ENCODE peak calls at places on chromosomes 4 and X, in ten cellular contexts. H is endodermal cell; L is aorta; A is osteocyte; O is HCEC 1CT; F is M059J; K is stimulated activated CD8-positive, alpha-beta memory T cell treated with anti-CD3 and anti-CD28 coated beads, Interleukin-7, amount 100 ng/mL, for 4 hours; W is iris pigment epithelial cell; E is Calu3; Z is BJ. Q is an unnamed sample.
A peak's percentile ranks its signal among the peaks of the same experiment; 100 is the strongest.

GRCh38 chr4:2930135-2930805 is 32.9 kb downstream of the NOP14 start:
- DNase-seq in H (no peak), L (peak; percentile 58), A (no peak), O (no peak), F (no peak), K (no peak), W (no peak), E (no peak), Z (no peak), Q (no peak)

GRCh38 chr4:73869130-73870055 is at the start of gene CXCL1:
- DNase-seq in H (peak; percentile 83), L (peak; percentile 76), A (peak; percentile 89), O (peak; percentile 12), F (no peak), K (no peak), W (peak; percentile 69), E (peak; percentile 88), Z (no peak), Q (no peak)

GRCh38 chr4:116389139-116389538 is 696.2 kb downstream of the TRAM1L1 start:
- DNase-seq in H (no peak), L (no peak), A (no peak), O (no peak), F (no peak), K (no peak), W (no peak), E (no peak), Z (no peak), Q (peak; percentile 4)

GRCh38 chr4:164424852-164425251 is 329.1 kb upstream of the SMIM31 start:
- DNase-seq in H (no peak), L (no peak), A (no peak), O (no peak), F (no peak), K (no peak), W (no peak), E (no peak), Z (no peak), Q (no peak)

GRCh38 chr4:128060130-128060619 is 937 bp upstream of the LARP1B start:
- DNase-seq in H (no peak), L (no peak), A (peak; percentile 10), O (no peak), F (no peak), K (no peak), W (peak; percentile 16), E (no peak), Z (no peak), Q (no peak)

GRCh38 chr4:61374612-61374920 is 174.4 kb downstream of the ADGRL3 start:
- DNase-seq in H (no peak), L (no peak), A (no peak), O (no peak), F (no peak), K (no peak), W (peak; percentile 75), E (no peak), Z (no peak), Q (no peak)

GRCh38 chrX:14015941-14016340 is 13.8 kb downstream of the GEMIN8 start:
- DNase-seq in H (no peak), L (no peak), A (no peak), O (no peak), F (no peak), K (no peak), W (peak; percentile 75), E (no peak), Z (no peak), Q (no peak)

GRCh38 chrX:99798951-99799350 is 611.1 kb downstream of the PCDH19 start:
- DNase-seq in H (no peak), L (no peak), A (no peak), O (no peak), F (no peak), K (no peak), W (no peak), E (no peak), Z (no peak), Q (no peak)

GRCh38 chrX:23765449-23765848 is 17.5 kb upstream of the SAT1 start:
- DNase-seq in H (no peak), L (no peak), A (no peak), O (peak; percentile 28), F (peak; percentile 58), K (no peak), W (peak; percentile 13), E (no peak), Z (no peak), Q (no peak)

GRCh38 chr4:103923551-103923950 is 203.8 kb upstream of the TACR3 start:
- DNase-seq in H (no peak), L (no peak), A (no peak), O (peak; percentile 3), F (no peak), K (no peak), W (no peak), E (no peak), Z (no peak), Q (no peak)

GRCh38 chr4:139175647-139176298 is 1.2 kb downstream of the ELF2 start:
- DNase-seq in H (no peak), L (no peak), A (no peak), O (no peak), F (no peak), K (no peak), W (no peak), E (no peak), Z (no peak), Q (no peak)

Q was measured in A172.